ENCODE peak calls at places on chromosomes 2 and 18, in seven cellular contexts. L is H9, D is IMR-90, W is neuronal stem cell, V is mesenchymal stem cell, B is H1, T is trophoblast cell. G is an unnamed sample.

GRCh38 chr2:219434468-219434717 is 250 bp upstream of the SPEG start:
- DNase-seq in L (no peak), D (no peak), W (no peak), V (no peak), B (no peak), T (no peak), G (no peak)

GRCh38 chr2:160062283-160063005 is at the start of gene PLA2R1:
- DNase-seq in L (peak; percentile 77), D (peak; percentile 12), W (peak; percentile 51), V (peak; percentile 57), B (peak; percentile 83), T (peak; percentile 38), G (peak; percentile 78)

GRCh38 chr2:234446404-234447076 is 50.3 kb downstream of the ARL4C start:
- DNase-seq in L (no peak), D (no peak), W (no peak), V (peak; percentile 21), B (no peak), T (peak; percentile 55), G (no peak)

GRCh38 chr2:39179974-39180960 is 59.4 kb upstream of the SOS1 start:
- DNase-seq in L (no peak), D (no peak), W (no peak), V (no peak), B (no peak), T (peak; percentile 100), G (peak; percentile 4)

GRCh38 chr2:67572721-67573485 is 175.8 kb downstream of the ETAA1 start:
- DNase-seq in L (no peak), D (peak; percentile 22), W (no peak), V (no peak), B (no peak), T (no peak), G (no peak)

GRCh38 chr18:58654896-58655614 is 16.2 kb upstream of the MALT1 start:
- DNase-seq in L (no peak), D (no peak), W (no peak), V (no peak), B (no peak), T (no peak), G (no peak)

GRCh38 chr18:79493211-79493800 is 97.6 kb downstream of the NFATC1 start:
- DNase-seq in L (no peak), D (no peak), W (no peak), V (no peak), B (no peak), T (no peak), G (no peak)

GRCh38 chr2:19893520-19894134 is 8.2 kb downstream of the TTC32 start:
- DNase-seq in L (no peak), D (no peak), W (no peak), V (no peak), B (no peak), T (no peak), G (no peak)

GRCh38 chr2:64482765-64483504 is 29.0 kb downstream of the LGALSL start:
- DNase-seq in L (no peak), D (no peak), W (no peak), V (peak; percentile 54), B (no peak), T (peak; percentile 92), G (peak; percentile 90)

GRCh38 chr2:40034198-40034597 is 255.1 kb upstream of the THUMPD2 start:
- DNase-seq in L (no peak), D (peak; percentile 97), W (no peak), V (peak; percentile 73), B (no peak), T (no peak), G (no peak)

GRCh38 chr2:196783431-196784094 is 15.9 kb downstream of the GTF3C3 start:
- DNase-seq in L (no peak), D (peak; percentile 69), W (no peak), V (peak; percentile 45), B (no peak), T (no peak), G (peak; percentile 11)

GRCh38 chr18:47109720-47110119 is 40.6 kb downstream of the HDHD2 start:
- DNase-seq in L (no peak), D (no peak), W (no peak), V (no peak), B (no peak), T (no peak), G (no peak)

GRCh38 chr2:128690869-128691268 is 372.2 kb upstream of the HS6ST1 start:
- DNase-seq in L (no peak), D (no peak), W (no peak), V (no peak), B (no peak), T (no peak), G (no peak)

GRCh38 chr2:74502720-74503505 is 3.5 kb upstream of the LBX2 start:
- DNase-seq in L (peak; percentile 82), D (peak; percentile 84), W (no peak), V (peak; percentile 88), B (peak; percentile 80), T (peak; percentile 89), G (peak; percentile 78)

GRCh38 chr2:190685348-190685747 is 36.5 kb downstream of the NAB1 start:
- DNase-seq in L (no peak), D (no peak), W (no peak), V (no peak), B (no peak), T (no peak), G (no peak)

GRCh38 chr2:226609361-226609760 is 190.3 kb downstream of the IRS1 start:
- DNase-seq in L (no peak), D (peak; percentile 96), W (no peak), V (peak; percentile 73), B (no peak), T (peak; percentile 16), G (no peak)

GRCh38 chr2:38115216-38116012 is 39.5 kb upstream of the CYP1B1 start:
- DNase-seq in L (peak; percentile 86), D (peak; percentile 51), W (peak; percentile 76), V (peak; percentile 83), B (peak; percentile 98), T (peak; percentile 71), G (peak; percentile 91)

GRCh38 chr2:75915851-75916634 is 205.3 kb upstream of the GCFC2 start:
- DNase-seq in L (no peak), D (no peak), W (no peak), V (no peak), B (no peak), T (no peak), G (no peak)

GRCh38 chr18:74291771-74292540 is at the start of gene CYB5A:
- DNase-seq in L (peak; percentile 96), D (peak; percentile 93), W (peak; percentile 96), V (peak; percentile 95), B (peak; percentile 99), T (peak; percentile 94), G (peak; percentile 96)

GRCh38 chr2:43006834-43007543 is 214.6 kb upstream of the HAAO start:
- DNase-seq in L (no peak), D (no peak), W (no peak), V (no peak), B (no peak), T (no peak), G (no peak)

GRCh38 chr2:121501070-121501469 is 29.6 kb upstream of the RNU4ATAC start:
- DNase-seq in L (no peak), D (peak; percentile 85), W (no peak), V (peak; percentile 14), B (no peak), T (no peak), G (no peak)

GRCh38 chr2:6748399-6748798 is 117.3 kb downstream of the CMPK2 start:
- DNase-seq in L (no peak), D (no peak), W (no peak), V (no peak), B (no peak), T (no peak), G (no peak)

GRCh38 chr2:669323-669722 is 7.9 kb downstream of the TMEM18 start:
- DNase-seq in L (no peak), D (peak; percentile 84), W (no peak), V (peak; percentile 30), B (peak; percentile 13), T (no peak), G (no peak)

GRCh38 chr2:104004818-104005217 is 849.1 kb upstream of the POU3F3 start:
- DNase-seq in L (no peak), D (no peak), W (no peak), V (no peak), B (no peak), T (peak; percentile 1), G (no peak)

GRCh38 chr2:222013889-222014288 is 284.9 kb downstream of the PAX3 start:
- DNase-seq in L (no peak), D (no peak), W (no peak), V (no peak), B (no peak), T (no peak), G (no peak)

GRCh38 chr2:60336442-60337141 is 216.9 kb downstream of the BCL11A start:
- DNase-seq in L (no peak), D (no peak), W (no peak), V (no peak), B (no peak), T (no peak), G (no peak)
- H3K4me2 ChIP-seq in L (no peak overlapping the region), D (no peak overlapping the region), W (no peak overlapping the region), V (no peak overlapping the region), B (no peak overlapping the region), T (no peak overlapping the region), G (no peak overlapping the region)

DNA sequence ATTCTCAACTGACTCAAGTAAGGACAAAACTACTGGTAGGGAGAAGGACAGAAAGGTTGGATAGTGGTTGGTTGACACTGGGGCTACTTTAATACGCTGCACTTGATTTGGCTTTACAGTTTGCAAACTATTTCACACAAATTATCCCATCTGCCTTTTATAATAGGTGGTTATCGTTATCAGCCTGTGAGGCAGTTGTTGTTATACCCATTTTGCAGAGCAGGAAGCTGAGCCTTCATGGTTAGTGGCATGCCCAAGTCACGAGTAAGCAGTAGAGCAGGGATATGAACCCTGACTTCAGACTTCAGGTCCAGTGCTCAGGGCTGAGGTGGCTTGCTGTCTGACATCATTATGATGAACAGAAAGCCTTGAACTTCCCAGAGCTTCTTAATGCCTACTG is 5.3 kb downstream of the CTIF start:
- DNase-seq in L (no peak), D (peak; percentile 48), W (no peak), V (no peak), B (no peak), T (no peak), G (peak; percentile 21)
- H4K8ac ChIP-seq in L (no peak overlapping the region), D (no peak overlapping the region), W (no peak overlapping the region), V (no peak overlapping the region), B (no peak overlapping the region), T (no peak overlapping the region), G (no peak overlapping the region)

GRCh38 chr2:120373424-120373823 is 27.5 kb downstream of the INHBB start:
- DNase-seq in L (peak; percentile 91), D (no peak), W (no peak), V (no peak), B (peak; percentile 67), T (no peak), G (no peak)
- H3K4me2 ChIP-seq in L (peak overlapping the region; percentile 49), D (no peak overlapping the region), W (no peak overlapping the region), V (no peak overlapping the region), B (peak overlapping the region; percentile 88), T (no peak overlapping the region), G (no peak overlapping the region)

DNA sequence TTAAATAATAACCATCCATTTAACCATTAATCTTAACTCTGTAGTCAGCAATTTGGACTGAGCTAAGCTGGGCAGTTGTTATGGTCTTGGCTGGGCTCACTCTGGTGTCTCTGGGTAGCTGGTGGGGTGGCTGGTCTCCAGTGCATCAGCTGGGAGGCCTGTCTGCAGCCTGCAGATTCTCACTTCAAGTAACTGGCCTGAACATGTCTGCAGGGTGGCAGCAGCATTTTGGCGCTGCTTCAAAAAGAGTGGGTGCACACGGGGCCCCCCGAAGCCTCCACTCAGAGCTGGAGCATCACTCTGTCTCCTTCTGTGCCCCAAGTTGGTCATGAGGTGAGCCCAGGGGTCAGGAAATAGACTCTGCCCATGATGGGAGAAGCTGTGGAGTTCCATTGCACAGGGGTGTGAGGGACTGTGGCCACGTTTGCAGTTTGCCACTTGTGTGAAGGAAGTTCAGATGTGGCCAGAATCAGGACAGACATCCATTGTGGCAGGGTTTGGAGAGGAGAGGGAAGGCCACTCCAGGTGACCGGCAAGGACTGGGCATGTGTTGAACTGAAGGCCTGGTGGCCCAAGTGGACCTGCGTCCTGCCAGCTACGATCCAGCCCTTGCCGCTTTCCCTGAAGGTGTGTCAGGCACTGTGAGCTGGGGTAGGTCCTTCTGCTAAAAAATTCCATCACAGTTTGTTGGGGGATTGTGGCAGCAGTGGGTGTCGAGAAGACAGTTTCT is 4.9 kb upstream of the ALLC start:
- DNase-seq in L (no peak), D (no peak), W (no peak), V (no peak), B (no peak), T (no peak), G (no peak)
- H4K8ac ChIP-seq in L (no peak overlapping the region), D (no peak overlapping the region), W (no peak overlapping the region), V (no peak overlapping the region), B (no peak overlapping the region), T (no peak overlapping the region), G (no peak overlapping the region)